ENCODE peak calls at places on chromosomes 3 and 15, in eight cellular contexts. X, E, Z, Y, M, C, N and B are unnamed samples.

GRCh38 chr3:191246628-191247027 is 47.6 kb downstream of the OSTN start:
- DNase-seq in X (no peak), E (no peak), Z (peak; percentile 59), Y (peak; percentile 48), M (peak; percentile 67), C (no peak), N (peak; percentile 62), B (peak; percentile 49)

GRCh38 chr3:42961633-42962032 is 17.5 kb upstream of the GASK1A start:
- DNase-seq in X (peak; percentile 7), E (peak; percentile 35), Z (peak; percentile 80), Y (peak; percentile 87), M (peak; percentile 20), C (peak; percentile 78), N (peak; percentile 72), B (peak; percentile 51)

GRCh38 chr15:37941779-37942178 is 7.3 kb downstream of the TMCO5A start:
- DNase-seq in X (no peak), E (no peak), Z (no peak), Y (no peak), M (no peak), C (no peak), N (no peak), B (no peak)

GRCh38 chr3:168414149-168414548 is 318.4 kb upstream of the GOLIM4 start:
- DNase-seq in X (no peak), E (no peak), Z (no peak), Y (no peak), M (no peak), C (no peak), N (no peak), B (no peak)

GRCh38 chr3:69304396-69304795 is 81.5 kb downstream of the FRMD4B start:
- DNase-seq in X (no peak), E (no peak), Z (no peak), Y (no peak), M (no peak), C (no peak), N (no peak), B (no peak)

GRCh38 chr3:84717894-84718293 is 240.9 kb upstream of the CADM2 start:
- DNase-seq in X (no peak), E (no peak), Z (no peak), Y (no peak), M (no peak), C (no peak), N (no peak), B (no peak)

GRCh38 chr3:53158700-53159414 is 2.2 kb upstream of the PRKCD start:
- DNase-seq in X (no peak), E (no peak), Z (no peak), Y (no peak), M (no peak), C (no peak), N (no peak), B (no peak)

GRCh38 chr3:184531580-184532290 is 29.9 kb upstream of the EPHB3 start:
- DNase-seq in X (no peak), E (no peak), Z (no peak), Y (no peak), M (no peak), C (no peak), N (no peak), B (no peak)

GRCh38 chr3:18232317-18232716 is 192.8 kb downstream of the SATB1 start:
- DNase-seq in X (no peak), E (no peak), Z (no peak), Y (no peak), M (no peak), C (no peak), N (no peak), B (no peak)

GRCh38 chr15:31465083-31465955 is 138.7 kb downstream of the KLF13 start:
- DNase-seq in X (no peak), E (no peak), Z (no peak), Y (no peak), M (peak; percentile 88), C (no peak), N (no peak), B (no peak)

GRCh38 chr15:83310521-83311456 is 26.3 kb upstream of the BNC1 start:
- DNase-seq in X (no peak), E (no peak), Z (no peak), Y (peak; percentile 57), M (no peak), C (no peak), N (no peak), B (no peak)

GRCh38 chr3:60017631-60018030 is 967.8 kb upstream of the CFAP20DC start:
- DNase-seq in X (no peak), E (no peak), Z (peak; percentile 4), Y (no peak), M (no peak), C (no peak), N (no peak), B (no peak)

GRCh38 chr3:100426029-100426682 is 24.8 kb downstream of the LNP1 start:
- DNase-seq in X (no peak), E (no peak), Z (no peak), Y (no peak), M (no peak), C (no peak), N (no peak), B (no peak)

GRCh38 chr15:75712668-75713337 is at the start of gene CSPG4:
- DNase-seq in X (no peak), E (peak; percentile 81), Z (peak; percentile 71), Y (peak; percentile 91), M (no peak), C (no peak), N (peak; percentile 83), B (no peak)

GRCh38 chr3:143139786-143140185 is 20.2 kb downstream of the CHST2 start:
- DNase-seq in X (no peak), E (no peak), Z (peak; percentile 59), Y (no peak), M (peak; percentile 48), C (no peak), N (no peak), B (no peak)

GRCh38 chr3:127200086-127200691 is 7.3 kb downstream of the PRR23E start:
- DNase-seq in X (no peak), E (no peak), Z (no peak), Y (no peak), M (no peak), C (no peak), N (no peak), B (no peak)

GRCh38 chr3:10340476-10340875 is 19.6 kb upstream of the SEC13 start:
- DNase-seq in X (no peak), E (no peak), Z (no peak), Y (no peak), M (no peak), C (no peak), N (no peak), B (no peak)

GRCh38 chr15:63173116-63173470 is 15.8 kb upstream of the RPS27L start:
- DNase-seq in X (no peak), E (no peak), Z (no peak), Y (no peak), M (no peak), C (peak; percentile 68), N (no peak), B (no peak)

GRCh38 chr15:69044899-69045298 is 30.4 kb downstream of the NOX5 start:
- DNase-seq in X (no peak), E (no peak), Z (peak; percentile 38), Y (peak; percentile 69), M (peak; percentile 82), C (no peak), N (peak; percentile 72), B (peak; percentile 76)